ENCODE peak calls at places on chromosomes 11 and 22, in seven cellular contexts. One of them, this sample, is unnamed.

GRCh38 chr11:64304316-64305072 is 830 bp upstream of the ESRRA start:
- DNase-seq in smooth muscle cell of the brain vasculature: peak
- DNase-seq in stimulated activated CD8-positive, alpha-beta memory T cell treated with anti-CD3 and anti-CD28 coated beads, Interleukin-2, amount 100 ng/mL, for 48 hours: peak
- DNase-seq in M059J: peak
- DNase-seq in aorta: peak
- DNase-seq in H54: peak
- DNase-seq in bronchial epithelial cell: peak
- DNase-seq in this sample: peak

GRCh38 chr11:134755535-134755934 is 343.5 kb upstream of the B3GAT1 start:
- DNase-seq in smooth muscle cell of the brain vasculature: no peak
- DNase-seq in stimulated activated CD8-positive, alpha-beta memory T cell treated with anti-CD3 and anti-CD28 coated beads, Interleukin-2, amount 100 ng/mL, for 48 hours: no peak
- DNase-seq in M059J: no peak
- DNase-seq in aorta: no peak
- DNase-seq in H54: no peak
- DNase-seq in bronchial epithelial cell: no peak
- DNase-seq in this sample: no peak

GRCh38 chr11:130449996-130450419 is 1.6 kb downstream of the ADAMTS15 start:
- DNase-seq in smooth muscle cell of the brain vasculature: peak
- DNase-seq in stimulated activated CD8-positive, alpha-beta memory T cell treated with anti-CD3 and anti-CD28 coated beads, Interleukin-2, amount 100 ng/mL, for 48 hours: no peak
- DNase-seq in M059J: no peak
- DNase-seq in aorta: peak
- DNase-seq in H54: no peak
- DNase-seq in bronchial epithelial cell: no peak
- DNase-seq in this sample: no peak

GRCh38 chr22:42920101-42920820 is 63.2 kb upstream of the ARFGAP3 start:
- DNase-seq in smooth muscle cell of the brain vasculature: no peak
- DNase-seq in stimulated activated CD8-positive, alpha-beta memory T cell treated with anti-CD3 and anti-CD28 coated beads, Interleukin-2, amount 100 ng/mL, for 48 hours: no peak
- DNase-seq in M059J: peak
- DNase-seq in aorta: peak
- DNase-seq in H54: peak
- DNase-seq in bronchial epithelial cell: no peak
- DNase-seq in this sample: no peak

GRCh38 chr11:70343631-70344030 is 54.7 kb upstream of the CTTN start:
- DNase-seq in smooth muscle cell of the brain vasculature: no peak
- DNase-seq in stimulated activated CD8-positive, alpha-beta memory T cell treated with anti-CD3 and anti-CD28 coated beads, Interleukin-2, amount 100 ng/mL, for 48 hours: no peak
- DNase-seq in M059J: no peak
- DNase-seq in aorta: no peak
- DNase-seq in H54: no peak
- DNase-seq in bronchial epithelial cell: no peak
- DNase-seq in this sample: no peak

GRCh38 chr11:11786771-11787170 is 55.0 kb upstream of the USP47 start:
- DNase-seq in smooth muscle cell of the brain vasculature: no peak
- DNase-seq in stimulated activated CD8-positive, alpha-beta memory T cell treated with anti-CD3 and anti-CD28 coated beads, Interleukin-2, amount 100 ng/mL, for 48 hours: no peak
- DNase-seq in M059J: peak
- DNase-seq in aorta: no peak
- DNase-seq in H54: no peak
- DNase-seq in bronchial epithelial cell: peak
- DNase-seq in this sample: no peak

GRCh38 chr11:115539844-115540243 is 35.6 kb upstream of the CADM1 start:
- DNase-seq in smooth muscle cell of the brain vasculature: no peak
- DNase-seq in stimulated activated CD8-positive, alpha-beta memory T cell treated with anti-CD3 and anti-CD28 coated beads, Interleukin-2, amount 100 ng/mL, for 48 hours: no peak
- DNase-seq in M059J: no peak
- DNase-seq in aorta: no peak
- DNase-seq in H54: no peak
- DNase-seq in bronchial epithelial cell: no peak
- DNase-seq in this sample: no peak

GRCh38 chr11:70176940-70177689 is 26.0 kb upstream of the FADD start:
- DNase-seq in smooth muscle cell of the brain vasculature: no peak
- DNase-seq in stimulated activated CD8-positive, alpha-beta memory T cell treated with anti-CD3 and anti-CD28 coated beads, Interleukin-2, amount 100 ng/mL, for 48 hours: peak
- DNase-seq in M059J: no peak
- DNase-seq in aorta: peak
- DNase-seq in H54: peak
- DNase-seq in bronchial epithelial cell: no peak
- DNase-seq in this sample: peak

GRCh38 chr22:38490475-38490874 is 15.6 kb downstream of the DDX17 start:
- DNase-seq in smooth muscle cell of the brain vasculature: no peak
- DNase-seq in stimulated activated CD8-positive, alpha-beta memory T cell treated with anti-CD3 and anti-CD28 coated beads, Interleukin-2, amount 100 ng/mL, for 48 hours: no peak
- DNase-seq in M059J: no peak
- DNase-seq in aorta: no peak
- DNase-seq in H54: no peak
- DNase-seq in bronchial epithelial cell: no peak
- DNase-seq in this sample: no peak

GRCh38 chr22:49761836-49762235 is 65.8 kb downstream of the BRD1 start:
- DNase-seq in smooth muscle cell of the brain vasculature: no peak
- DNase-seq in stimulated activated CD8-positive, alpha-beta memory T cell treated with anti-CD3 and anti-CD28 coated beads, Interleukin-2, amount 100 ng/mL, for 48 hours: no peak
- DNase-seq in M059J: no peak
- DNase-seq in aorta: no peak
- DNase-seq in H54: no peak
- DNase-seq in bronchial epithelial cell: no peak
- DNase-seq in this sample: no peak

GRCh38 chr11:116536416-116536815 is 236.4 kb downstream of the BUD13 start:
- DNase-seq in smooth muscle cell of the brain vasculature: no peak
- DNase-seq in stimulated activated CD8-positive, alpha-beta memory T cell treated with anti-CD3 and anti-CD28 coated beads, Interleukin-2, amount 100 ng/mL, for 48 hours: no peak
- DNase-seq in M059J: no peak
- DNase-seq in aorta: peak
- DNase-seq in H54: no peak
- DNase-seq in bronchial epithelial cell: no peak
- DNase-seq in this sample: no peak

GRCh38 chr22:17152971-17153370 is 6.1 kb downstream of the HDHD5 start:
- DNase-seq in smooth muscle cell of the brain vasculature: no peak
- DNase-seq in stimulated activated CD8-positive, alpha-beta memory T cell treated with anti-CD3 and anti-CD28 coated beads, Interleukin-2, amount 100 ng/mL, for 48 hours: no peak
- DNase-seq in M059J: no peak
- DNase-seq in aorta: no peak
- DNase-seq in H54: no peak
- DNase-seq in bronchial epithelial cell: no peak
- DNase-seq in this sample: no peak

GRCh38 chr11:17077240-17077519 is 287 bp downstream of the RPS13 start:
- DNase-seq in smooth muscle cell of the brain vasculature: no peak
- DNase-seq in stimulated activated CD8-positive, alpha-beta memory T cell treated with anti-CD3 and anti-CD28 coated beads, Interleukin-2, amount 100 ng/mL, for 48 hours: peak
- DNase-seq in M059J: no peak
- DNase-seq in aorta: no peak
- DNase-seq in H54: no peak
- DNase-seq in bronchial epithelial cell: no peak
- DNase-seq in this sample: no peak

GRCh38 chr11:58503361-58503856 is 4.5 kb downstream of the OR5B21 start:
- DNase-seq in smooth muscle cell of the brain vasculature: no peak
- DNase-seq in stimulated activated CD8-positive, alpha-beta memory T cell treated with anti-CD3 and anti-CD28 coated beads, Interleukin-2, amount 100 ng/mL, for 48 hours: no peak
- DNase-seq in M059J: no peak
- DNase-seq in aorta: no peak
- DNase-seq in H54: no peak
- DNase-seq in bronchial epithelial cell: peak
- DNase-seq in this sample: no peak

GRCh38 chr11:10302744-10303557 is 1.9 kb upstream of the ADM start:
- DNase-seq in smooth muscle cell of the brain vasculature: no peak
- DNase-seq in stimulated activated CD8-positive, alpha-beta memory T cell treated with anti-CD3 and anti-CD28 coated beads, Interleukin-2, amount 100 ng/mL, for 48 hours: no peak
- DNase-seq in M059J: peak
- DNase-seq in aorta: peak
- DNase-seq in H54: no peak
- DNase-seq in bronchial epithelial cell: no peak
- DNase-seq in this sample: peak

This sample was measured in activated T-helper 2 cell treated with anti-CD3 and anti-CD28 coated beads, Interferon-gamma antibody, Interleukin-2, Interleukin-4, amounts not matched to agents 10 μg/mL and 5 μg/mL and 100 μg/mL, durations not matched to agents 14 hours and 24 hours and 36 hours.